ENCODE peak calls at places on chromosomes 2 and 18, in nine cellular contexts. N is heart right ventricle; Y is left lung; Z is cardiac muscle cell; B is naive thymus-derived CD4-positive, alpha-beta T cell; W is fibroblast of lung; X is body of pancreas; D is keratinocyte; P is Peyer's patch. V is an unnamed sample. For H3K27me3 and H3K9me3, the result is how much of the 10 kb centered on the place peaks cover.

GRCh38 chr2:108594982-108595464 is 60.8 kb downstream of the LIMS1 start:
- DNase-seq in N (no peak), Y (no peak), Z (peak), B (no peak), W (peak), X (no peak), D (no peak), P (no peak), V (peak)

GRCh38 chr2:120884406-120885290 is 149.0 kb downstream of the GLI2 start:
- DNase-seq in N (no peak), Y (no peak), Z (no peak), B (no peak), W (no peak), X (no peak), D (no peak), P (no peak), V (peak)

GRCh38 chr2:212595036-212595654 is 56.5 kb upstream of the ERBB4 start:
- DNase-seq in N (no peak), Y (no peak), Z (no peak), B (no peak), W (peak), X (no peak), D (no peak), P (no peak), V (peak)

GRCh38 chr18:51013259-51013658 is 16.8 kb upstream of the SMAD4 start:
- DNase-seq in N (no peak), Y (no peak), Z (no peak), B (no peak), W (no peak), X (no peak), D (no peak), P (no peak), V (no peak)

GRCh38 chr2:6978991-6979390 is 61.8 kb downstream of the RNF144A start:
- DNase-seq in N (no peak), Y (no peak), Z (no peak), B (no peak), W (no peak), X (no peak), D (no peak), P (no peak), V (no peak)

GRCh38 chr2:184558713-184559464 is 39.4 kb upstream of the ZNF804A start:
- DNase-seq in N (no peak), Y (no peak), Z (no peak), B (no peak), W (peak), X (no peak), D (no peak), P (no peak), V (peak)

GRCh38 chr2:172280820-172281454 is 146.4 kb upstream of the ITGA6 start:
- DNase-seq in N (peak), Y (peak), Z (no peak), B (no peak), W (no peak), X (no peak), D (no peak), P (no peak), V (no peak)

GRCh38 chr18:30004977-30005376 is 1037.6 kb downstream of the DSC3 start:
- DNase-seq in N (no peak), Y (no peak), Z (no peak), B (no peak), W (no peak), X (no peak), D (no peak), P (no peak), V (no peak)

GRCh38 chr2:128375454-128375853 is 56.8 kb upstream of the HS6ST1 start:
- DNase-seq in N (no peak), Y (no peak), Z (no peak), B (no peak), W (no peak), X (no peak), D (no peak), P (peak), V (no peak)

GRCh38 chr2:121707344-121707919 is 29.2 kb downstream of the NIFK start:
- DNase-seq in N (no peak), Y (no peak), Z (no peak), B (no peak), W (peak), X (peak), D (no peak), P (peak), V (peak)

GRCh38 chr2:17752892-17753802 is 463 bp downstream of the SMC6 start:
- DNase-seq in N (peak), Y (no peak), Z (peak), B (no peak), W (peak), X (peak), D (no peak), P (peak), V (peak)

GRCh38 chr2:42274872-42275271 is 86.1 kb downstream of the COX7A2L start:
- DNase-seq in N (no peak), Y (no peak), Z (no peak), B (no peak), W (no peak), X (no peak), D (no peak), P (no peak), V (peak)

GRCh38 chr2:16402891-16403290 is 262.7 kb downstream of the CYRIA start:
- DNase-seq in N (no peak), Y (no peak), Z (no peak), B (no peak), W (no peak), X (no peak), D (no peak), P (no peak), V (no peak)

GRCh38 chr2:164841719-164842623 is at the start of gene COBLL1:
- DNase-seq in N (peak), Y (peak), Z (peak), B (peak), W (peak), X (peak), D (no peak), P (peak), V (peak)

GRCh38 chr2:54818226-54818625 is 94.8 kb downstream of the EML6 start:
- DNase-seq in N (no peak), Y (no peak), Z (no peak), B (no peak), W (no peak), X (peak), D (no peak), P (no peak), V (peak)

GRCh38 chr2:56613917-56614316 is 430.1 kb downstream of the CCDC85A start:
- DNase-seq in N (no peak), Y (no peak), Z (no peak), B (no peak), W (peak), X (no peak), D (no peak), P (no peak), V (no peak)

GRCh38 chr2:47650001-47650535 is 132.9 kb upstream of the MSH6 start:
- DNase-seq in N (no peak), Y (no peak), Z (no peak), B (no peak), W (no peak), X (no peak), D (no peak), P (no peak), V (no peak)

GRCh38 chr2:155525194-155525593 is 807.3 kb downstream of the NR4A2 start:
- DNase-seq in N (no peak), Y (no peak), Z (no peak), B (no peak), W (no peak), X (peak), D (no peak), P (no peak), V (no peak)

GRCh38 chr2:88857951-88858406 is 166.5 kb downstream of the RPIA start:
- DNase-seq in N (peak), Y (no peak), Z (peak), B (no peak), W (peak), X (peak), D (no peak), P (no peak), V (peak)

GRCh38 chr2:95267458-95268207 is 6.6 kb upstream of the PROM2 start:
- DNase-seq in N (no peak), Y (no peak), Z (no peak), B (no peak), W (peak), X (no peak), D (no peak), P (no peak), V (peak)

GRCh38 chr2:121333834-121334558 is 49.0 kb upstream of the TFCP2L1 start:
- DNase-seq in N (no peak), Y (no peak), Z (no peak), B (no peak), W (no peak), X (no peak), D (no peak), P (no peak), V (no peak)

GRCh38 chr18:27627927-27628326 is 442.8 kb upstream of the CHST9 start:
- DNase-seq in N (no peak), Y (no peak), Z (no peak), B (no peak), W (no peak), X (no peak), D (no peak), P (no peak), V (no peak)

GRCh38 chr18:76721207-76721996 is 101.0 kb upstream of the ZNF236 start:
- DNase-seq in N (no peak), Y (no peak), Z (no peak), B (peak), W (no peak), X (no peak), D (no peak), P (no peak), V (no peak)

GRCh38 chr2:119491776-119492525 is 32.3 kb downstream of the SCTR start:
- DNase-seq in N (no peak), Y (no peak), Z (peak), B (no peak), W (peak), X (peak), D (peak), P (no peak), V (peak)

GRCh38 chr2:47656715-47657600 is 126.0 kb upstream of the MSH6 start:
- DNase-seq in N (no peak), Y (no peak), Z (no peak), B (no peak), W (peak), X (no peak), D (no peak), P (no peak), V (no peak)

GRCh38 chr2:173607601-173608311 is 253.1 kb downstream of the CDCA7 start:
- DNase-seq in N (peak), Y (no peak), Z (no peak), B (no peak), W (no peak), X (peak), D (no peak), P (no peak), V (peak)

GRCh38 chr2:192500550-192501200 is 305.9 kb upstream of the TMEFF2 start:
- DNase-seq in N (no peak), Y (no peak), Z (no peak), B (no peak), W (peak), X (no peak), D (peak), P (no peak), V (peak)

GRCh38 chr18:55407191-55407590 is 180.8 kb downstream of the TCF4 start:
- DNase-seq in N (no peak), Y (no peak), Z (no peak), B (no peak), W (no peak), X (no peak), D (no peak), P (no peak), V (no peak)

GRCh38 chr18:7778181-7778580 is 211.1 kb downstream of the PTPRM start:
- DNase-seq in N (no peak), Y (no peak), Z (no peak), B (no peak), W (peak), X (no peak), D (no peak), P (no peak), V (no peak)

DNA sequence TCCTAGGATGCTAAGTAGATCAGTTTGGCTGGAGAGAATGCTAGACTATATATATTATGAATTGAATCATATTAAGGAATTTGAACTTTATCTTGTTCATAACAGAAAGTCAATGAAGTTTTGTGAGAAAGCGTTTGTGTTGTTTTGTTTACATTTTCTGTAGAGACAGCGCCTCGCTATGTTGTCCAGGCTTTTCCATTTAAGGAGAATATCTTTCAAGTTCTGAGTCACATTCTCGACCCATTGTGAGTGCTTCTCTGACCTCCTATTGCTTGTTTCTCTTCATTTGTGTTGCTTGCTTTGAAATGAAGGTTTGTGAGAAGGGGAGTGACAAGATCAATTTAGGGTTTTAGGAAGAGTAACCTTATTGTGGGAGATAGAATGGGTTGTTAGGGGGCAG is 47.5 kb upstream of the ACVR1 start:
- DNase-seq in N (no peak), Y (no peak), Z (no peak), B (no peak), W (no peak), X (no peak), D (no peak), P (no peak), V (no peak)
- H3K27me3 ChIP-seq in N (under half), Y (under half), Z (under half), B (under half), W (under half), X (under half), D (under half), P (under half), V (under half)

DNA sequence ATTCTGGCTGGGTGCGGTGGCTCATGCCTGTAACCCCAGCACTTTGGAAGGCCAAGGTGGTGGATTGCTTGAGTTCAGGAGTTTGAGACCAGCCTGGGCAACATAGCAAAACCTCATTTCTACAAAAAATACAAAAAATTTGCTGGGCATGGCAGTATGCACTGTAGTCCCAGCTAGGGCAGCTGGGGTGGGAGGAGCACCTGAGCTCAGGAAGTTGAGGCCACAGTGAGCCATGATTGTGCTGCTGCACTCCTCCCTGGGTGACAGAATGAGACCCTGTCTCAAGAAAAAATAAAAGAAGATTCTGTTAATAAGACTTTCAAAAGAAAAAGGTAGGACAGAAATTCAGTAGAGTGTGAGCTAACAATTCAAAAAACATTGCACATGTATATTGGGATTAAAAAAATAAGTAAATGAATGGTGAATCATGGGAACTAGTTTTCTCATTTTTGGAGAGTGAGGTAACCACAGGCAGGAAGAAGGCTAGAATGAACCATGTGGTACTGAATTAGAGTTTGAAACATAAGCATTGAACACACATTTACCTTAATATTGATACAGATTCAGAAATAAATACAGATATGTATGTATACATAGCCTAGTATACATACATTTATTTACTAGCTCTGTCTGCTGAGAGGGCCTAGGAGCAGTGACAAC is 53.5 kb downstream of the NCOA1 start:
- DNase-seq in N (no peak), Y (no peak), Z (no peak), B (no peak), W (no peak), X (no peak), D (no peak), P (no peak), V (no peak)
- H3K9me3 ChIP-seq in N (under half), Y (under half), Z (under half), B (under half), W (under half), X (under half), D (under half), P (under half), V (under half)

GRCh38 chr2:226791056-226791486 is 8.5 kb downstream of the IRS1 start:
- DNase-seq in N (peak), Y (no peak), Z (peak), B (peak), W (peak), X (no peak), D (no peak), P (no peak), V (no peak)

GRCh38 chr2:226790006-226790405 is 9.6 kb downstream of the IRS1 start:
- DNase-seq in N (no peak), Y (no peak), Z (no peak), B (no peak), W (no peak), X (peak), D (no peak), P (no peak), V (no peak)

GRCh38 chr2:226788881-226789485 is 10.6 kb downstream of the IRS1 start:
- DNase-seq in N (no peak), Y (no peak), Z (no peak), B (no peak), W (no peak), X (no peak), D (no peak), P (no peak), V (no peak)

GRCh38 chr2:226791487-226792081 is 8.0 kb downstream of the IRS1 start:
- DNase-seq in N (peak), Y (peak), Z (peak), B (peak), W (peak), X (peak), D (no peak), P (peak), V (peak)

GRCh38 chr2:226790436-226790835 is 9.2 kb downstream of the IRS1 start:
- DNase-seq in N (no peak), Y (no peak), Z (no peak), B (no peak), W (no peak), X (no peak), D (no peak), P (no peak), V (no peak)
- H3K27ac ChIP-seq in N (peak), Y (peak), Z (peak), B (peak), W (peak), X (peak), D (no peak), P (peak), V (no peak)

GRCh38 chr2:66574701-66575624 is 140.0 kb downstream of the MEIS1 start:
- DNase-seq in N (peak), Y (peak), Z (peak), B (no peak), W (peak), X (peak), D (no peak), P (no peak), V (peak)

GRCh38 chr2:66575625-66576371 is 140.9 kb downstream of the MEIS1 start:
- DNase-seq in N (no peak), Y (peak), Z (peak), B (no peak), W (peak), X (peak), D (no peak), P (peak), V (peak)

GRCh38 chr2:66573412-66573811 is 138.5 kb downstream of the MEIS1 start:
- DNase-seq in N (no peak), Y (no peak), Z (peak), B (no peak), W (no peak), X (peak), D (no peak), P (no peak), V (no peak)

GRCh38 chr2:66571873-66572272 is 136.9 kb downstream of the MEIS1 start:
- DNase-seq in N (no peak), Y (no peak), Z (no peak), B (no peak), W (peak), X (no peak), D (no peak), P (no peak), V (no peak)

GRCh38 chr2:66573866-66574265 is 138.9 kb downstream of the MEIS1 start:
- DNase-seq in N (no peak), Y (no peak), Z (peak), B (no peak), W (peak), X (peak), D (no peak), P (no peak), V (peak)
- H3K27me3 ChIP-seq in N (under half), Y (under half), Z (under half), B (under half), W (under half), X (under half), D (under half), P (under half), V (under half)